ENCODE peak calls at places on chromosomes 3 and 15, in eight cellular contexts. F, M, B, W, L, G, X and H are unnamed samples.

GRCh38 chr3:42749753-42750231 is 23.3 kb downstream of the CCDC13 start:
- DNase-seq in G (no peak), M (no peak), W (no peak), L (no peak), F (peak; percentile 14), B (no peak), X (peak; percentile 48), H (peak; percentile 33)

GRCh38 chr3:25430942-25431570 is 3.0 kb downstream of the RARB start:
- DNase-seq in B (no peak), X (no peak), M (no peak), W (no peak), G (no peak), F (no peak), L (no peak), H (no peak)

GRCh38 chr3:52848617-52849016 is 13.8 kb upstream of the MUSTN1 start:
- DNase-seq in G (no peak), M (no peak), F (peak; percentile 56), X (no peak), L (no peak), B (no peak), W (no peak), H (peak; percentile 38)

GRCh38 chr3:35254917-35255316 is 384.4 kb upstream of the ARPP21 start:
- DNase-seq in B (no peak), X (no peak), M (no peak), F (no peak), W (no peak), L (no peak), G (no peak), H (no peak)

GRCh38 chr3:104628185-104628789 is 738.4 kb upstream of the ALCAM start:
- DNase-seq in M (no peak), F (no peak), G (no peak), B (no peak), W (no peak), X (no peak), L (peak; percentile 73), H (peak; percentile 21)

GRCh38 chr15:39856357-39856756 is 63.7 kb downstream of the GPR176 start:
- DNase-seq in L (no peak), W (no peak), B (no peak), X (no peak), G (no peak), F (no peak), M (no peak), H (no peak)

GRCh38 chr15:92809880-92810361 is 90.2 kb upstream of the CHD2 start:
- DNase-seq in F (peak; percentile 76), G (no peak), W (peak; percentile 63), B (peak; percentile 72), X (no peak), M (no peak), L (peak; percentile 34), H (no peak)

GRCh38 chr15:61256231-61256630 is 27.1 kb upstream of the RORA start:
- DNase-seq in W (no peak), M (no peak), B (no peak), F (no peak), X (no peak), G (no peak), L (peak; percentile 3), H (no peak)

GRCh38 chr15:35673093-35673573 is 127.2 kb upstream of the DPH6 start:
- DNase-seq in M (no peak), L (no peak), W (no peak), X (no peak), F (peak; percentile 84), B (no peak), G (no peak), H (no peak)

GRCh38 chr3:142603340-142603730 is 7.1 kb downstream of the PLS1 start:
- DNase-seq in W (peak; percentile 62), L (no peak), X (no peak), M (no peak), F (no peak), G (no peak), B (no peak), H (no peak)

GRCh38 chr3:191774485-191774884 is 313.5 kb downstream of the PYDC2 start:
- DNase-seq in X (no peak), F (no peak), G (no peak), M (no peak), L (peak; percentile 1), B (no peak), W (no peak), H (peak; percentile 57)